ENCODE peak calls at places on chromosomes 5 and 9, in four cellular contexts. D is A549, E is pancreas, N is astrocyte. V is an unnamed sample.

GRCh38 chr5:92508271-92508670 is 1072.7 kb downstream of the NR2F1-AS1 start:
- DNase-seq in D (no peak), E (no peak), N (no peak), V (no peak)

GRCh38 chr9:71646131-71646530 is 122.2 kb downstream of the CEMIP2 start:
- DNase-seq in D (no peak), E (no peak), N (no peak), V (no peak)

GRCh38 chr9:35553670-35554543 is 51.2 kb upstream of the TESK1 start:
- DNase-seq in D (peak; percentile 69), E (peak; percentile 53), N (peak; percentile 41), V (peak; percentile 58)

GRCh38 chr9:133886563-133887501 is 105.3 kb downstream of the VAV2 start:
- DNase-seq in D (no peak), E (no peak), N (no peak), V (no peak)

GRCh38 chr5:132751444-132751843 is 4.2 kb downstream of the CCNI2 start:
- DNase-seq in D (no peak), E (no peak), N (no peak), V (no peak)

GRCh38 chr5:116953251-116953934 is 378.8 kb upstream of the SEMA6A start:
- DNase-seq in D (no peak), E (no peak), N (no peak), V (no peak)

GRCh38 chr9:137721479-137721878 is 102.7 kb downstream of the EHMT1 start:
- DNase-seq in D (no peak), E (no peak), N (no peak), V (no peak)

GRCh38 chr9:127194881-127195713 is 69.5 kb upstream of the GARNL3 start:
- DNase-seq in D (peak; percentile 73), E (no peak), N (peak; percentile 7), V (no peak)

GRCh38 chr9:69637801-69638200 is 34.4 kb downstream of the APBA1 start:
- DNase-seq in D (no peak), E (no peak), N (peak; percentile 78), V (no peak)

GRCh38 chr5:15026011-15026481 is 154.5 kb upstream of the ANKH start:
- DNase-seq in D (no peak), E (no peak), N (peak; percentile 91), V (no peak)

GRCh38 chr9:18393340-18394130 is 80.4 kb upstream of the ADAMTSL1 start:
- DNase-seq in D (peak; percentile 41), E (no peak), N (peak; percentile 97), V (no peak)

GRCh38 chr9:37309136-37309535 is 113.4 kb upstream of the GRHPR start:
- DNase-seq in D (no peak), E (no peak), N (no peak), V (no peak)

DNA sequence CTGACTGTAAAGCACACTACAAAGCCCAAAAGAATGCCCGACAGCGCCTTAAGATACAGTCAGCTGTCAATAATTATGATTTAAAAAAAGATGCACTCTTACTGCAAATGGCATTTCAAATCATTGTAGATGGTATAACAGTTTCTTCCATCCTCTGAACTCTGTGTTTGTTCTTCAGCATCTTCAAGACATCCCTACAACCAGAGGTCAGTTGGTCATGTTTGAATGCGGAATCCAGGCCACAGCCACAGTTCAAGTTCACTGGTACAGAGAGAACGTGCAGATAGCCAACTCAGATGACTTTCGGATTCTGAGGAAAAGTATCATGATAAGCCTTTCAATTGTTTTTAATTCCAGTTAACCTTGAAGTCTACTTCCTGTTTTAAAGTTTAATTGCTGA is 8.7 kb upstream of the MYOT start:
- DNase-seq in D (no peak), E (no peak), N (no peak), V (no peak)
- H3K27ac ChIP-seq in D (no peak overlapping the region), E (no peak overlapping the region), N (no peak overlapping the region), V (peak overlapping the region; percentile 69)

GRCh38 chr5:53262348-53262970 is 152.9 kb upstream of the MOCS2 start:
- DNase-seq in D (no peak), E (no peak), N (no peak), V (no peak)
- TF ChIP-seq CTCF in D (peak; percentile 55), E (no peak), N (peak; percentile 74), V (peak; percentile 27)

DNA sequence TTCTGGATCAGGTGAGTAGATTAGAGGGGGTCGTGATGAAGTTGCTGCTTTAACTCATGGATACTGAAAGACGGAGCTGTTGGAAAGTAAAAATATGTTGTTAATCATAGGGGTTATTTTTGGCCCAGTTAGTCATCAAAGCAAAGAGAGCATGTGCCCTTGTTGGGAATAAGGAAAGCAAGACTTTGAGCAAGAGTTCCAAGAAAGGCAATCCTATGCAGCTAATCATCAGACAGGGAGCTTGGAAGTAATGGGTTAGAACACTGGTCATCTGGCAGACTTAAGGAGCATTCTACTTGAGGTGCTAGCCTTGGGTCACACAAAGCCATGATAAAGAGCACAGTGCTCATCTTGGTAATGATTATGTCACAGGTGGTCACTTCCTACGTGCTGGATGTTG is 18.3 kb downstream of the ASPN start:
- DNase-seq in D (no peak), E (no peak), N (peak; percentile 98), V (no peak)
- H3K27ac ChIP-seq in D (no peak overlapping the region), E (no peak overlapping the region), N (peak overlapping the region; percentile 71), V (no peak overlapping the region)

GRCh38 chr9:29644514-29644913 is 2071.2 kb upstream of the C9orf72 start:
- DNase-seq in D (no peak), E (no peak), N (no peak), V (no peak)

GRCh38 chr9:29648132-29648531 is 2074.9 kb upstream of the C9orf72 start:
- DNase-seq in D (no peak), E (no peak), N (no peak), V (no peak)

GRCh38 chr9:29647451-29647850 is 2074.2 kb upstream of the C9orf72 start:
- DNase-seq in D (no peak), E (no peak), N (no peak), V (no peak)
- TF ChIP-seq CTCF in D (no peak), E (no peak), N (no peak), V (no peak)

DNA sequence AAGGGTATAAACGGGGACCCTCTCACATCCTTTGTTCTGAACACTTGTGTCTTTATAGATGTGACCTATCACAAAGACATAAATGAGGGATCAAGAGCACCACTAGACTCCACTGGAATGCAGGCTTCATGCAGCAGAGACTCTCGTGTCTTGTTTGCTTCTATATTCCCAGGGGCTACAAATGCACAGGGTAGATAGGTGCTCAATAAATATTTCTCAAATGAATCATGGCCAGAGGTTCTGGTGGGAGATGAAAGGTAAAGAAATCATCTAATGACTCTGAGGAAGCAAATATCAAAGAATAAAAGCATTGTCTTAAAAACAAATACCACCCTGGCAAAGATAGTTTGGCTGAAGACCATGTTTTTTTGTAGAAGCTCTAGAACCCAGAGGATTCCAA is 6.6 kb downstream of the SLC36A3 start:
- DNase-seq in D (no peak), E (no peak), N (no peak), V (no peak)
- H3K27ac ChIP-seq in D (no peak overlapping the region), E (no peak overlapping the region), N (no peak overlapping the region), V (no peak overlapping the region)

DNA sequence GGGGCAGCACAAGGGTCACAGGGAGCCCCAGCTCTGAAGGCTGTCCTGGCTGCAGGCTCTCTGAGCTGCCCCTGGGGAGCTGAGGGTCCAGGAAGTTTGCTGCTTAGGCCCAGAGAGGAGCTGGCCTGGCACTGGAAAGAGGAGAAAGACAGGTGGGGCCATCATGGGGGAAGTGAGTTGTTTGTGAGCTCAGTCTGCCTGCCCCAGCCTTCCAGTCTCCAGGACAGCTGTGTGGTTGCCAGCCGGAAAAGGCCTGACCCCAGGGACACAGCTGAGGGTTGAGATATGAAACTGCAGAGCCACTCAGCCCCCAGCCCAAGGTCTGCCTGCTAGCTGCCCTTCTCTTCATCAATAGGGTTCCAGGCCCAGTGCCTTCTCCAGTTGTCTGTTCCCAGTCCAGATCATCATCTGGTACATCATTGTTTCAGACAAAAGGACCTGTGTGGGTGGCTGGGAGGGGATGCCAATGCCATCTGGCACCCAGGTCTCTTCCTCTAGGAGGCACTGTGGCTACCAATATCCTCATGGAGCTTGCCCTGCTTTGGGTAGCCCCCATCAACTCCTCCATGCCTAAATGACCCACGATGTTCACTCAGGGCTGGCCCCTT is 4.2 kb upstream of the DDX41 start:
- DNase-seq in D (no peak), E (no peak), N (no peak), V (no peak)
- TF ChIP-seq CTCF in D (peak; percentile 8), E (no peak), N (no peak), V (no peak)

GRCh38 chr9:91858670-91859030 is 91.4 kb downstream of the ROR2 start:
- DNase-seq in D (no peak), E (no peak), N (no peak), V (no peak)
- H3K27ac ChIP-seq in D (no peak overlapping the region), E (no peak overlapping the region), N (no peak overlapping the region), V (no peak overlapping the region)